ENCODE peak calls at places on chromosomes 6 and 20, in seven cellular contexts. One of them, this sample, is unnamed.

GRCh38 chr6:129491436-129491835 is 218.5 kb downstream of the ARHGAP18 start:
- DNase-seq in AG08396: no peak
- DNase-seq in endothelial cell: no peak
- DNase-seq in lower leg skin: no peak
- DNase-seq in GM23248: no peak
- DNase-seq in stimulated activated CD4-positive, alpha-beta T cell treated with anti-CD3 and anti-CD28 coated beads, Interleukin-1b, Interleukin-23, amount 100 ng/mL, for 24 hours: no peak
- DNase-seq in pancreas: no peak
- DNase-seq in this sample: no peak

GRCh38 chr6:3906191-3907019 is 57.2 kb downstream of the FAM50B start:
- DNase-seq in lower leg skin: no peak
- DNase-seq in AG08396: no peak
- DNase-seq in stimulated activated CD4-positive, alpha-beta T cell treated with anti-CD3 and anti-CD28 coated beads, Interleukin-1b, Interleukin-23, amount 100 ng/mL, for 24 hours: no peak
- DNase-seq in endothelial cell: no peak
- DNase-seq in pancreas: peak
- DNase-seq in GM23248: no peak
- DNase-seq in this sample: no peak

GRCh38 chr6:26240981-26241770 is 123.8 kb upstream of the BTN3A2 start:
- DNase-seq in pancreas: no peak
- DNase-seq in AG08396: no peak
- DNase-seq in lower leg skin: no peak
- DNase-seq in stimulated activated CD4-positive, alpha-beta T cell treated with anti-CD3 and anti-CD28 coated beads, Interleukin-1b, Interleukin-23, amount 100 ng/mL, for 24 hours: peak
- DNase-seq in GM23248: peak
- DNase-seq in endothelial cell: no peak
- DNase-seq in this sample: no peak

GRCh38 chr6:130366011-130366963 is at the start of gene TMEM200A:
- DNase-seq in pancreas: no peak
- DNase-seq in stimulated activated CD4-positive, alpha-beta T cell treated with anti-CD3 and anti-CD28 coated beads, Interleukin-1b, Interleukin-23, amount 100 ng/mL, for 24 hours: no peak
- DNase-seq in lower leg skin: peak
- DNase-seq in endothelial cell: peak
- DNase-seq in AG08396: peak
- DNase-seq in GM23248: peak
- DNase-seq in this sample: peak

GRCh38 chr6:82987416-82987815 is 78.2 kb downstream of the UBE3D start:
- DNase-seq in lower leg skin: no peak
- DNase-seq in pancreas: no peak
- DNase-seq in endothelial cell: no peak
- DNase-seq in AG08396: no peak
- DNase-seq in stimulated activated CD4-positive, alpha-beta T cell treated with anti-CD3 and anti-CD28 coated beads, Interleukin-1b, Interleukin-23, amount 100 ng/mL, for 24 hours: no peak
- DNase-seq in GM23248: peak
- DNase-seq in this sample: no peak

GRCh38 chr20:60063739-60064138 is 105.5 kb downstream of the CDH26 start:
- DNase-seq in AG08396: no peak
- DNase-seq in endothelial cell: no peak
- DNase-seq in stimulated activated CD4-positive, alpha-beta T cell treated with anti-CD3 and anti-CD28 coated beads, Interleukin-1b, Interleukin-23, amount 100 ng/mL, for 24 hours: no peak
- DNase-seq in lower leg skin: no peak
- DNase-seq in pancreas: no peak
- DNase-seq in GM23248: no peak
- DNase-seq in this sample: no peak

GRCh38 chr6:43803783-43804549 is 34.0 kb downstream of the VEGFA start:
- DNase-seq in lower leg skin: no peak
- DNase-seq in GM23248: peak
- DNase-seq in pancreas: peak
- DNase-seq in stimulated activated CD4-positive, alpha-beta T cell treated with anti-CD3 and anti-CD28 coated beads, Interleukin-1b, Interleukin-23, amount 100 ng/mL, for 24 hours: no peak
- DNase-seq in AG08396: no peak
- DNase-seq in endothelial cell: no peak
- DNase-seq in this sample: no peak

GRCh38 chr20:17228624-17229061 is 1.8 kb downstream of the PCSK2 start:
- DNase-seq in stimulated activated CD4-positive, alpha-beta T cell treated with anti-CD3 and anti-CD28 coated beads, Interleukin-1b, Interleukin-23, amount 100 ng/mL, for 24 hours: no peak
- DNase-seq in AG08396: no peak
- DNase-seq in GM23248: no peak
- DNase-seq in endothelial cell: peak
- DNase-seq in lower leg skin: no peak
- DNase-seq in pancreas: peak
- DNase-seq in this sample: no peak

GRCh38 chr6:27592107-27592480 is 119.2 kb upstream of the ZNF184 start:
- DNase-seq in lower leg skin: no peak
- DNase-seq in GM23248: no peak
- DNase-seq in endothelial cell: no peak
- DNase-seq in AG08396: no peak
- DNase-seq in pancreas: no peak
- DNase-seq in stimulated activated CD4-positive, alpha-beta T cell treated with anti-CD3 and anti-CD28 coated beads, Interleukin-1b, Interleukin-23, amount 100 ng/mL, for 24 hours: no peak
- DNase-seq in this sample: no peak